ENCODE peak calls at places on chromosomes 1 and 21, in six cellular contexts. Y, M, D, C, K and Q are unnamed samples.

GRCh38 chr1:230160957-230161771 is 94.1 kb downstream of the GALNT2 start:
- DNase-seq in M (no peak), C (peak; percentile 29), K (peak; percentile 93), D (no peak), Y (no peak), Q (no peak)

GRCh38 chr1:93576346-93576745 is 105.3 kb downstream of the BCAR3 start:
- DNase-seq in M (no peak), C (peak; percentile 43), D (no peak), Y (no peak), K (no peak), Q (no peak)

GRCh38 chr21:14080040-14080763 is 130.6 kb downstream of the LIPI start:
- DNase-seq in M (no peak), D (no peak), K (no peak), C (peak; percentile 45), Y (no peak), Q (no peak)

GRCh38 chr1:228366062-228366850 is 40.4 kb downstream of the TRIM11 start:
- DNase-seq in C (no peak), K (no peak), M (no peak), D (peak; percentile 43), Y (no peak), Q (no peak)

GRCh38 chr21:42638266-42638863 is 15.1 kb upstream of the PDE9A start:
- DNase-seq in D (no peak), Y (no peak), C (no peak), K (no peak), M (no peak), Q (no peak)

GRCh38 chr1:60935599-60935990 is 146.8 kb upstream of the NFIA start:
- DNase-seq in K (no peak), C (no peak), M (no peak), Y (no peak), D (no peak), Q (no peak)

GRCh38 chr1:228986093-228986904 is 251.0 kb downstream of the RHOU start:
- DNase-seq in M (no peak), C (peak; percentile 47), Y (no peak), K (no peak), D (no peak), Q (no peak)

GRCh38 chr1:36450270-36450918 is at the start of gene OSCP1:
- DNase-seq in M (peak; percentile 95), Y (peak; percentile 84), D (peak; percentile 97), K (peak; percentile 97), C (peak; percentile 97), Q (peak; percentile 96)

GRCh38 chr1:1958071-1958541 is 39.0 kb upstream of the TMEM52 start:
- DNase-seq in C (no peak), D (no peak), K (no peak), M (no peak), Y (no peak), Q (no peak)

GRCh38 chr1:169484107-169484506 is 1.6 kb downstream of the SLC19A2 start:
- DNase-seq in Y (no peak), K (no peak), D (no peak), M (no peak), C (no peak), Q (no peak)

GRCh38 chr1:151980287-151981177 is 13.1 kb downstream of the S100A10 start:
- DNase-seq in M (no peak), C (no peak), K (peak; percentile 75), Y (peak; percentile 95), D (no peak), Q (no peak)

GRCh38 chr1:44806025-44806703 is 987 bp downstream of the DYNLT4 start:
- DNase-seq in K (no peak), D (peak; percentile 49), C (no peak), M (no peak), Y (no peak), Q (peak; percentile 12)

GRCh38 chr1:21541835-21542234 is 32.6 kb downstream of the ALPL start:
- DNase-seq in D (no peak), M (no peak), C (no peak), K (no peak), Y (peak; percentile 57), Q (no peak)

GRCh38 chr1:226097866-226098625 is 35.5 kb downstream of the H3-3A start:
- DNase-seq in K (no peak), M (no peak), Y (peak; percentile 82), C (no peak), D (no peak), Q (no peak)

GRCh38 chr21:31236528-31236927 is 107.5 kb downstream of the TIAM1 start:
- DNase-seq in Y (no peak), D (no peak), C (no peak), M (no peak), K (no peak), Q (no peak)

GRCh38 chr1:53377438-53377841 is 49.6 kb upstream of the LRP8 start:
- DNase-seq in Y (no peak), K (no peak), D (peak; percentile 31), M (no peak), C (peak; percentile 42), Q (no peak)

GRCh38 chr1:48677306-48678287 is 99.1 kb downstream of the BEND5 start:
- DNase-seq in C (peak; percentile 89), M (peak; percentile 75), D (no peak), Y (peak; percentile 14), K (peak; percentile 43), Q (peak; percentile 74)

GRCh38 chr1:39508266-39508665 is 16.8 kb downstream of the BMP8A start:
- DNase-seq in C (no peak), D (no peak), Y (no peak), M (no peak), K (no peak), Q (no peak)

GRCh38 chr1:5451671-5452070 is 540.6 kb downstream of the NPHP4 start:
- DNase-seq in K (no peak), C (no peak), Y (no peak), M (no peak), D (no peak), Q (no peak)

GRCh38 chr1:178282949-178283367 is 189.1 kb downstream of the RASAL2 start:
- DNase-seq in C (no peak), M (no peak), D (no peak), Y (peak; percentile 46), K (peak; percentile 69), Q (no peak)

GRCh38 chr1:59484090-59484489 is 187.2 kb downstream of the FGGY start:
- DNase-seq in D (no peak), M (no peak), C (no peak), K (peak; percentile 79), Y (peak; percentile 78), Q (no peak)

GRCh38 chr21:34132202-34132601 is 58.8 kb downstream of the MRPS6 start:
- DNase-seq in Y (no peak), M (no peak), K (no peak), C (no peak), D (no peak), Q (no peak)

GRCh38 chr1:200535605-200536004 is 84.9 kb downstream of the KIF14 start:
- DNase-seq in M (peak; percentile 35), C (peak; percentile 73), Y (no peak), D (no peak), K (peak; percentile 30), Q (no peak)

GRCh38 chr1:241310451-241310850 is 46.6 kb downstream of the RGS7 start:
- DNase-seq in Y (peak; percentile 61), K (no peak), D (no peak), M (no peak), C (no peak), Q (no peak)

GRCh38 chr1:61654067-61654466 is 70.9 kb downstream of the TM2D1 start:
- DNase-seq in D (no peak), C (no peak), Y (no peak), K (no peak), M (no peak), Q (no peak)

DNA sequence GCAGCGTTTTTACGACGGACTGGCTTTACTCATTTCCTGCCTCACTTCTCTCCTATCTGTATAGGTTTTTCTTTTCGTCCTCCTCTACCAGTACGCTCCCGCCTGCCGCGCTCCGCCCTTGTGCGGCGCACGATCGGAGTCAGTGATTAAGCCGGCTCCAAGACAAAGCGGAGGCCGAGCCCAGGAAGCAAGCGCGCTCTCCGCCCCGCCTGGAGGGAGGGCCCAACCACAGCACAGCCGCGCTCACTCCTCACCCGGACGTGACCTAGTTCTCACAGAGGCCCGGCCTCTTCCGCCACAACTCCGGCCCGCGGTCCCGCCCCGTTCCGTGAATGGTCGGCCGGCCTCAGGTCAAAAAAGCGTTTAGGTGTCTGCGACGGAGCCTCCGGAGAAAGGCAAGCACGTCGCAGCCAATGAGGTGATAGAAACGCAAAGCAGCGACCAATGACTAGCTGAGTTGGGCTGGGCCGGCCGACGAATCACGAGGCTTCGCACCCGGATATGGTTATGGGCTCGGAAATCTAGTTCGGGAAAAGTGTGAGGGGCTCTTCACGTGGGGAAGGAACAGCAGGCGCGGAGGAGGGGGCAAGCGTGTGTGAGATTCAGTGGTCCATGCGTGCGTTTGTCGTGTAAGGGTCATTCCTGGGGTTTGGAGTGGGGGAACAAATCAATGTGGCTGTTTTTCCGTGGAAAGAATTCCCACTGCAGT is at the start of gene METTL13:
- DNase-seq in M (peak; percentile 98), C (peak; percentile 100), K (peak; percentile 100), D (peak; percentile 98), Y (peak; percentile 95), Q (peak; percentile 98)
- TF ChIP-seq CTCF in M (no peak), C (no peak), K (no peak), D (no peak), Y (no peak), Q (no peak)

DNA sequence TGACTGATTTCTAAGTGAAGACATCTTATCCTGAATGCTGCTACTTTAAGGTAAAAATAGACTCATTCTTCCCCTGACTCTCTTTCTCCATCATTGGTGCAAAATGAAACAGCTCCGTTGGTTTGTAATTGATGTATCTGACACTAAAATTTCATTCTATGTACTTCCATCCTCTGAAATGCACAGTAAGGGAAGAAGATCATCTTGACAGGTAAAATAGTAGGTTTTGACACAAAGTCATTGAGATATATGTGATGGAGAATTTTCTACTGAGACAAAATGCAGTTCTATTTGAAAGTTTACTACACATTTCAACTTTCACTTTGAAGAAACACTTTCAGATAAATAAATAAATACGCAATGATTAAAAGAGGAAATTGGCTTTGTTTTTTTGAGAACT is 348.9 kb downstream of the SMYD3 start:
- DNase-seq in M (no peak), K (no peak), D (no peak), C (no peak), Y (no peak), Q (no peak)
- TF ChIP-seq CTCF in M (no peak), K (no peak), D (no peak), C (no peak), Y (no peak), Q (no peak)

DNA sequence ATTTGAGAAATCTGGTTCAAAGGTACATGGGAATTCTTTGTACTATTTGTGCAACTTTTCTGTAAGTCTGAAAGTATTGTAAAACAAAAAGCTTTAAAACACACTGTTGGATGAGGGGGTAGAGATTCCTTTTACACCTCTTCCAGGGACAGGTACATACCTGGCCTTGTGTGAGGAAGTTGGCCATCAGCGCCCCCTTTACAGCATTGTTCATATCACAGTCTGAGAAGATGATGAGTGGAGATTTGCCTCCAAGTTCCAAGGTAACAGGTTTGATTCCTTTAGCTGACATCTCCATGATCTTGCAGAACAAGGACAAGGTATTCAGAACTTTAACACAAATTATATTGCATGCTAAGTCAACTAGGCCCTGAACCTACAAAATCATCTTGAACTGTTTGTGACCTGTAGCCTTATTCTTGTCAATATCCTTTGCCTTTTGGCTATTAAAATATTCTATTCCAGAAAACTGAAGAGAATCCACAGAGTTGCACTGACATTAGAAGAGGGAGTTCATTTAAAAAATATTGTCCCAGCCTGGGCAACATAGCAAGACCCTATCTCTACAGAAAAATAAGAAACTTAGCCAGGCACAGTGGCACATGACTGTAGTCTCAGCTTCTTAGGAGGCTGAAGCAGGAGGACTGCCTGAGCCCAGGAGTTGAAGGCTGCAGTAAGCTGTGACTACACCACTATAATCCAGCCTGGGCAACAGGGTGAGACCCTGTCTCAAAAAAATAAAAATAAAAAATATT is 18.9 kb downstream of the ALDH9A1 start:
- DNase-seq in M (no peak), Y (no peak), C (peak; percentile 60), D (no peak), K (no peak), Q (no peak)
- TF ChIP-seq CTCF in M (peak; percentile 45), Y (no peak), C (peak; percentile 52), D (no peak), K (no peak), Q (no peak)

GRCh38 chr1:50774759-50775351 is 185.2 kb downstream of the FAF1 start:
- DNase-seq in D (no peak), M (peak; percentile 61), Y (peak; percentile 33), K (peak; percentile 67), C (no peak), Q (no peak)
- TF ChIP-seq CTCF in D (peak; percentile 60), M (peak; percentile 92), Y (peak; percentile 63), K (peak; percentile 38), C (peak; percentile 89), Q (peak; percentile 79)